ENCODE peak calls at places on chromosomes 6 and 20, in four cellular contexts. M is natural killer cell, F is activated gamma-delta T cell treated with Interleukin-2 at 50 U/mL for 16 hours, D is nephron progenitor cell. K is an unnamed sample.

GRCh38 chr20:11216451-11217314 is 542.9 kb upstream of the JAG1 start:
- DNase-seq in M (no peak), F (no peak), D (no peak), K (no peak)

GRCh38 chr20:50318709-50319108 is 128.1 kb downstream of the CEBPB start:
- DNase-seq in M (no peak), F (no peak), D (no peak), K (peak; percentile 37)

GRCh38 chr6:73969982-73970960 is 274.3 kb downstream of the CD109 start:
- DNase-seq in M (no peak), F (no peak), D (peak; percentile 8), K (no peak)

GRCh38 chr20:46883847-46884246 is 10.8 kb upstream of the EYA2 start:
- DNase-seq in M (no peak), F (no peak), D (no peak), K (no peak)

GRCh38 chr6:90197854-90198496 is 98.7 kb downstream of the BACH2 start:
- DNase-seq in M (no peak), F (no peak), D (no peak), K (no peak)

GRCh38 chr6:28940294-28940858 is 16.6 kb upstream of the TRIM27 start:
- DNase-seq in M (peak; percentile 32), F (peak; percentile 23), D (peak; percentile 51), K (peak; percentile 22)

GRCh38 chr20:37316116-37316774 is 26.8 kb downstream of the MANBAL start:
- DNase-seq in M (peak; percentile 37), F (no peak), D (peak; percentile 15), K (no peak)

GRCh38 chr6:51648774-51649173 is 438.6 kb downstream of the PKHD1 start:
- DNase-seq in M (no peak), F (no peak), D (no peak), K (no peak)

GRCh38 chr20:62156592-62157386 is 13.2 kb downstream of the SS18L1 start:
- DNase-seq in M (peak; percentile 69), F (peak; percentile 77), D (peak; percentile 85), K (no peak)

GRCh38 chr6:27144740-27145079 is 102.8 kb upstream of the PRSS16 start:
- DNase-seq in M (no peak), F (no peak), D (no peak), K (no peak)

GRCh38 chr6:132198896-132199295 is 202.4 kb downstream of the MOXD1 start:
- DNase-seq in M (no peak), F (no peak), D (no peak), K (no peak)

GRCh38 chr20:4812216-4812615 is 90.5 kb downstream of the PRND start:
- DNase-seq in M (no peak), F (no peak), D (no peak), K (no peak)

GRCh38 chr6:40369028-40369427 is 218.1 kb downstream of the LRFN2 start:
- DNase-seq in M (no peak), F (no peak), D (no peak), K (no peak)

GRCh38 chr20:20895537-20895936 is 183.1 kb upstream of the RALGAPA2 start:
- DNase-seq in M (no peak), F (no peak), D (no peak), K (no peak)

GRCh38 chr6:84095156-84095555 is 61.6 kb downstream of the MRAP2 start:
- DNase-seq in M (no peak), F (no peak), D (no peak), K (no peak)

GRCh38 chr20:3406481-3407425 is 716 bp downstream of the DNAAF9 start:
- DNase-seq in M (peak; percentile 15), F (no peak), D (peak; percentile 38), K (no peak)

GRCh38 chr6:11083491-11083890 is 10.1 kb upstream of the SMIM13 start:
- DNase-seq in M (no peak), F (no peak), D (no peak), K (no peak)

GRCh38 chr6:77341058-77341986 is 122.0 kb downstream of the HTR1B start:
- DNase-seq in M (no peak), F (no peak), D (no peak), K (no peak)

GRCh38 chr6:94254689-94255088 is 835.3 kb upstream of the EPHA7 start:
- DNase-seq in M (no peak), F (no peak), D (no peak), K (no peak)

GRCh38 chr6:18997375-18997826 is 610.3 kb downstream of the RNF144B start:
- DNase-seq in M (no peak), F (no peak), D (peak; percentile 5), K (no peak)

GRCh38 chr20:13034115-13034514 is 25.3 kb downstream of the SPTLC3 start:
- DNase-seq in M (no peak), F (no peak), D (no peak), K (no peak)

GRCh38 chr6:34709386-34709785 is 12.8 kb upstream of the ILRUN start:
- DNase-seq in M (no peak), F (no peak), D (no peak), K (no peak)

GRCh38 chr20:51541189-51542032 is 1.1 kb downstream of the NFATC2 start:
- DNase-seq in M (peak; percentile 81), F (peak; percentile 70), D (peak; percentile 29), K (peak; percentile 80)

GRCh38 chr6:158559338-158559894 is 475 bp upstream of the TMEM181 start:
- DNase-seq in M (no peak), F (no peak), D (no peak), K (no peak)

GRCh38 chr20:18679020-18679419 is 91.2 kb downstream of the DTD1 start:
- DNase-seq in M (no peak), F (no peak), D (no peak), K (no peak)

GRCh38 chr20:21796059-21796458 is 90.6 kb downstream of the PAX1 start:
- DNase-seq in M (no peak), F (no peak), D (no peak), K (peak; percentile 2)

GRCh38 chr6:80477591-80478370 is 371.3 kb downstream of the BCKDHB start:
- DNase-seq in M (no peak), F (no peak), D (no peak), K (no peak)

GRCh38 chr6:105677671-105678475 is 275.0 kb upstream of the PREP start:
- DNase-seq in M (no peak), F (no peak), D (no peak), K (no peak)

GRCh38 chr6:157985378-157986155 is 3.9 kb downstream of the SYNJ2 start:
- DNase-seq in M (no peak), F (no peak), D (no peak), K (no peak)

GRCh38 chr6:29651413-29652197 is 5.3 kb upstream of the MOG start:
- DNase-seq in M (no peak), F (no peak), D (no peak), K (no peak)

GRCh38 chr6:91720323-91720722 is 1133.5 kb upstream of the MAP3K7 start:
- DNase-seq in M (no peak), F (no peak), D (no peak), K (no peak)

GRCh38 chr20:51386586-51386985 is 155.9 kb downstream of the NFATC2 start:
- DNase-seq in M (no peak), F (peak; percentile 50), D (no peak), K (peak; percentile 77)